ENCODE peak calls at places on chromosomes 7 and 10, in seven cellular contexts. One of them, this sample, is unnamed.
A peak's percentile ranks its signal among the peaks of the same experiment; 100 is the strongest.

GRCh38 chr7:138837627-138838026 is 39.6 kb upstream of the ATP6V0A4 start:
- DNase-seq in IMR-90: peak; percentile 1
- DNase-seq in right lobe of liver: peak; percentile 23
- DNase-seq in stomach: no peak
- DNase-seq in esophagus squamous epithelium: no peak
- DNase-seq in testis: no peak
- DNase-seq in A549: no peak
- DNase-seq in this sample: no peak

GRCh38 chr10:10794776-10795175 is 222.9 kb upstream of the CELF2 start:
- DNase-seq in stomach: no peak
- DNase-seq in A549: no peak
- DNase-seq in IMR-90: peak; percentile 83
- DNase-seq in right lobe of liver: no peak
- DNase-seq in testis: no peak
- DNase-seq in esophagus squamous epithelium: no peak
- DNase-seq in this sample: no peak

GRCh38 chr7:150941351-150941982 is 36.7 kb downstream of the KCNH2 start:
- DNase-seq in right lobe of liver: no peak
- DNase-seq in A549: no peak
- DNase-seq in esophagus squamous epithelium: no peak
- DNase-seq in testis: no peak
- DNase-seq in stomach: no peak
- DNase-seq in IMR-90: no peak
- DNase-seq in this sample: no peak

GRCh38 chr10:76311752-76312699 is 880.6 kb downstream of the LRMDA start:
- DNase-seq in stomach: peak; percentile 43
- DNase-seq in IMR-90: no peak
- DNase-seq in right lobe of liver: peak; percentile 35
- DNase-seq in esophagus squamous epithelium: no peak
- DNase-seq in testis: peak; percentile 48
- DNase-seq in A549: peak; percentile 58
- DNase-seq in this sample: no peak

GRCh38 chr7:108997479-108997878 is 427.8 kb downstream of the DNAJB9 start:
- DNase-seq in IMR-90: no peak
- DNase-seq in stomach: no peak
- DNase-seq in right lobe of liver: no peak
- DNase-seq in testis: no peak
- DNase-seq in esophagus squamous epithelium: no peak
- DNase-seq in A549: no peak
- DNase-seq in this sample: no peak

GRCh38 chr10:88769384-88769783 is 9.6 kb downstream of the LIPN start:
- DNase-seq in IMR-90: no peak
- DNase-seq in testis: no peak
- DNase-seq in A549: no peak
- DNase-seq in esophagus squamous epithelium: no peak
- DNase-seq in right lobe of liver: no peak
- DNase-seq in stomach: no peak
- DNase-seq in this sample: no peak

GRCh38 chr10:5890519-5890878 is 456 bp downstream of the FBH1 start:
- DNase-seq in stomach: no peak
- DNase-seq in A549: peak; percentile 40
- DNase-seq in esophagus squamous epithelium: no peak
- DNase-seq in right lobe of liver: no peak
- DNase-seq in IMR-90: no peak
- DNase-seq in testis: no peak
- DNase-seq in this sample: peak; percentile 28

GRCh38 chr7:101373812-101374612 is 11.3 kb downstream of the COL26A1 start:
- DNase-seq in esophagus squamous epithelium: no peak
- DNase-seq in stomach: no peak
- DNase-seq in IMR-90: no peak
- DNase-seq in testis: no peak
- DNase-seq in A549: no peak
- DNase-seq in right lobe of liver: no peak
- DNase-seq in this sample: no peak

GRCh38 chr10:102669206-102670064 is 25.2 kb downstream of the TRIM8 start:
- DNase-seq in stomach: peak; percentile 82
- DNase-seq in right lobe of liver: no peak
- DNase-seq in esophagus squamous epithelium: no peak
- DNase-seq in testis: no peak
- DNase-seq in A549: peak; percentile 44
- DNase-seq in IMR-90: peak; percentile 43
- DNase-seq in this sample: peak; percentile 52

GRCh38 chr7:5699467-5699866 is 82.0 kb downstream of the RNF216 start:
- DNase-seq in esophagus squamous epithelium: no peak
- DNase-seq in A549: no peak
- DNase-seq in stomach: no peak
- DNase-seq in right lobe of liver: no peak
- DNase-seq in testis: peak; percentile 62
- DNase-seq in IMR-90: peak; percentile 42
- DNase-seq in this sample: no peak

GRCh38 chr10:124366825-124367224 is 51.9 kb downstream of the OAT start:
- DNase-seq in testis: no peak
- DNase-seq in stomach: no peak
- DNase-seq in right lobe of liver: no peak
- DNase-seq in A549: no peak
- DNase-seq in esophagus squamous epithelium: no peak
- DNase-seq in IMR-90: no peak
- DNase-seq in this sample: no peak

GRCh38 chr7:134462337-134462925 is 3.5 kb upstream of the AKR1B1 start:
- DNase-seq in IMR-90: peak; percentile 87
- DNase-seq in A549: peak; percentile 70
- DNase-seq in stomach: no peak
- DNase-seq in esophagus squamous epithelium: no peak
- DNase-seq in right lobe of liver: no peak
- DNase-seq in testis: no peak
- DNase-seq in this sample: no peak

GRCh38 chr7:136687693-136688322 is 180.6 kb upstream of the CHRM2 start:
- DNase-seq in IMR-90: peak; percentile 39
- DNase-seq in testis: peak; percentile 56
- DNase-seq in A549: peak; percentile 3
- DNase-seq in right lobe of liver: no peak
- DNase-seq in stomach: no peak
- DNase-seq in esophagus squamous epithelium: no peak
- DNase-seq in this sample: no peak

GRCh38 chr10:34593955-34594354 is 221.1 kb downstream of the PARD3 start:
- DNase-seq in right lobe of liver: no peak
- DNase-seq in A549: no peak
- DNase-seq in stomach: no peak
- DNase-seq in esophagus squamous epithelium: no peak
- DNase-seq in testis: no peak
- DNase-seq in IMR-90: no peak
- DNase-seq in this sample: no peak

GRCh38 chr7:103613655-103614642 is 167.9 kb upstream of the SLC26A5 start:
- DNase-seq in esophagus squamous epithelium: no peak
- DNase-seq in testis: no peak
- DNase-seq in A549: no peak
- DNase-seq in stomach: no peak
- DNase-seq in IMR-90: no peak
- DNase-seq in right lobe of liver: no peak
- DNase-seq in this sample: no peak

GRCh38 chr10:12784646-12785045 is 216.9 kb downstream of the CCDC3 start:
- DNase-seq in stomach: no peak
- DNase-seq in A549: no peak
- DNase-seq in testis: no peak
- DNase-seq in esophagus squamous epithelium: no peak
- DNase-seq in IMR-90: no peak
- DNase-seq in right lobe of liver: no peak
- DNase-seq in this sample: no peak

GRCh38 chr10:108735380-108735779 is 1187.9 kb downstream of the XPNPEP1 start:
- DNase-seq in esophagus squamous epithelium: no peak
- DNase-seq in right lobe of liver: no peak
- DNase-seq in IMR-90: peak; percentile 32
- DNase-seq in A549: no peak
- DNase-seq in testis: no peak
- DNase-seq in stomach: no peak
- DNase-seq in this sample: no peak

GRCh38 chr10:131843089-131843595 is 57.7 kb upstream of the PPP2R2D start:
- DNase-seq in IMR-90: no peak
- DNase-seq in esophagus squamous epithelium: no peak
- DNase-seq in right lobe of liver: no peak
- DNase-seq in stomach: no peak
- DNase-seq in A549: no peak
- DNase-seq in testis: no peak
- DNase-seq in this sample: no peak

GRCh38 chr10:130354555-130354954 is 218.4 kb downstream of the GLRX3 start:
- DNase-seq in testis: no peak
- DNase-seq in stomach: no peak
- DNase-seq in A549: no peak
- DNase-seq in right lobe of liver: peak; percentile 5
- DNase-seq in esophagus squamous epithelium: no peak
- DNase-seq in IMR-90: no peak
- DNase-seq in this sample: no peak

GRCh38 chr10:76492026-76492425 is 1060.6 kb downstream of the LRMDA start:
- DNase-seq in IMR-90: peak; percentile 75
- DNase-seq in stomach: no peak
- DNase-seq in right lobe of liver: no peak
- DNase-seq in esophagus squamous epithelium: no peak
- DNase-seq in A549: no peak
- DNase-seq in testis: no peak
- DNase-seq in this sample: no peak

DNA sequence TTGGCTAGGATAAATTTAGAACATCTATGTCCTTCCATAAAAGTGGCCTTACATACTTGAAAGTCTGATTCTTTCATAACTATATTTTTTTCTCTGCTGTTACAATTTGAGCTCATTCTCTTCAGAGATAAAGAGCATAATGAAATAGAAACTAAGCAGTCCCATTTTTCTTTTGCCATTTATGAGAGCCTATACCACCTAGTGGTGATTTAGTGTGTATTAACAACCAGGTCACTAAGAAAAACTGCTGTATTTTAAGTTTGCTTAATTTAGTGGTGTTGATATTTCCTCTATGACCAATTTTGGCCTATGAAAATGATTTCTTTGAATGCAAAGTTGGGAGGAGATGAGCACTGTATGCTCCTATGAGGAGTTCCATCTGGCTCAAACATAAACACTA is 88.7 kb upstream of the ZWINT start:
- DNase-seq in esophagus squamous epithelium: no peak
- DNase-seq in right lobe of liver: no peak
- DNase-seq in stomach: no peak
- DNase-seq in A549: no peak
- DNase-seq in testis: no peak
- DNase-seq in IMR-90: no peak
- DNase-seq in this sample: no peak
- TF ChIP-seq CTCF in esophagus squamous epithelium: peak; percentile 23
- TF ChIP-seq CTCF in right lobe of liver: no peak
- TF ChIP-seq CTCF in stomach: no peak
- TF ChIP-seq CTCF in A549: no peak
- TF ChIP-seq CTCF in testis: no peak
- TF ChIP-seq CTCF in IMR-90: peak; percentile 20
- TF ChIP-seq CTCF in this sample: no peak

GRCh38 chr10:37819797-37820196 is 37.6 kb downstream of the ZNF248 start:
- DNase-seq in stomach: no peak
- DNase-seq in A549: no peak
- DNase-seq in esophagus squamous epithelium: no peak
- DNase-seq in IMR-90: no peak
- DNase-seq in testis: no peak
- DNase-seq in right lobe of liver: no peak
- DNase-seq in this sample: no peak
- H3K9me3 ChIP-seq in stomach: peaks cover 5% of the 10 kb centered on the region
- H3K9me3 ChIP-seq in A549: peaks cover 75% of the 10 kb centered on the region
- H3K9me3 ChIP-seq in esophagus squamous epithelium: peaks cover 88% of the 10 kb centered on the region
- H3K9me3 ChIP-seq in IMR-90: peaks cover 23% of the 10 kb centered on the region
- H3K9me3 ChIP-seq in testis: no peaks in the 10 kb centered on the region
- H3K9me3 ChIP-seq in right lobe of liver: no peaks in the 10 kb centered on the region
- H3K9me3 ChIP-seq in this sample: peaks cover 41% of the 10 kb centered on the region

GRCh38 chr10:95657250-95657649 is 739 bp upstream of the ALDH18A1 start:
- DNase-seq in testis: no peak
- DNase-seq in IMR-90: no peak
- DNase-seq in stomach: no peak
- DNase-seq in esophagus squamous epithelium: no peak
- DNase-seq in right lobe of liver: no peak
- DNase-seq in A549: no peak
- DNase-seq in this sample: no peak

GRCh38 chr10:95655571-95656290 is 780 bp downstream of the ALDH18A1 start:
- DNase-seq in A549: peak; percentile 8
- DNase-seq in testis: no peak
- DNase-seq in stomach: no peak
- DNase-seq in right lobe of liver: no peak
- DNase-seq in IMR-90: peak; percentile 50
- DNase-seq in esophagus squamous epithelium: no peak
- DNase-seq in this sample: peak; percentile 19

GRCh38 chr10:95653895-95654294 is 2.6 kb downstream of the ALDH18A1 start:
- DNase-seq in A549: no peak
- DNase-seq in right lobe of liver: no peak
- DNase-seq in IMR-90: no peak
- DNase-seq in stomach: no peak
- DNase-seq in testis: no peak
- DNase-seq in esophagus squamous epithelium: no peak
- DNase-seq in this sample: no peak

GRCh38 chr10:95660283-95660682 is 3.8 kb upstream of the ALDH18A1 start:
- DNase-seq in right lobe of liver: no peak
- DNase-seq in IMR-90: peak; percentile 64
- DNase-seq in esophagus squamous epithelium: no peak
- DNase-seq in testis: no peak
- DNase-seq in stomach: no peak
- DNase-seq in A549: no peak
- DNase-seq in this sample: no peak

DNA sequence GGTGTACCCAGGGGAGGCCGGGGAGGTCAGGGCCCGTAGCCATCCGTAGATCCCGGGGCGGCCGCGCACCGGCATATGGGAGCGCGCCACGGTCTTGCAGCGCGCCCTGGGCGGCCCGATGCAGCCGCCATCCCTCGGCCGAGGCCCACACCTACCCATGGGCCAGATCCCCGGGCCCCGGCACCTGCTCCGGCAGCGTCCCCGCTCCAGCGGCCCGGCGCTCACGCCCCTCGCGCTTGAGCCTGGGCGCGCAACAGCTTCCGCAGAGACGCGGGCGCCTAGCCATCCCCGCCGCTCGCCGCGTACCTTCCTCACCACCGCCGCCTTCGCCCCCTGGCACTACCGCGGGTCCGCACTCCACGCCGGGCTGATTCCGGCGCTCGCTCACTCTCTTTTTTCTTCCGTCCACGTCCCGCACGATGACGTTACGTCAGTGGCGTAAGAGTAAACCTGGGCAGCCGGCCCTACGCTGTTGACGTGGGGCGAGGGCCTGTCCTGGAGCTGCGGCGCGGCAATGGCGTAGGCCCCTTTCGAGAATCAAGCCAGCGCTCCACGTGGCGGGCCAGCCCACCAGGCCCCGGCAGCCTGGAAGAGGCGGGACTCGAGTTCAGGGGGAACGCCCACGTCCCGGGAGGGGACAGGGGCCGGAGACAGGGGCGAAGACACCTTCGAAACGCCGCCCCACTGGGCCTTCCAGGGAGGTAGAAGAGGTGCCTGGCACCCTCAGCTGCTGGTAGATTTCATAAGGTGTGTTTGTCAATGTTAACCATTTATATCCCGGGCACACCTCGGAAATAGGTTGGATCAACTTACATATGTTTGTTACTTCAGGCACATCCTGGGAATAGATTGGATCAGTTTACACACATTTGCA is at the start of gene ALDH18A1:
- DNase-seq in right lobe of liver: peak; percentile 92
- DNase-seq in stomach: peak; percentile 95
- DNase-seq in esophagus squamous epithelium: peak; percentile 57
- DNase-seq in testis: peak; percentile 94
- DNase-seq in A549: peak; percentile 87
- DNase-seq in IMR-90: peak; percentile 89
- DNase-seq in this sample: peak; percentile 95
- TF ChIP-seq POLR2A in right lobe of liver: peak; percentile 52
- TF ChIP-seq POLR2A in stomach: no peak
- TF ChIP-seq POLR2A in esophagus squamous epithelium: no peak
- TF ChIP-seq POLR2A in testis: no peak
- TF ChIP-seq POLR2A in A549: peak; percentile 78
- TF ChIP-seq POLR2A in IMR-90: peak; percentile 58
- TF ChIP-seq POLR2A in this sample: peak; percentile 49

GRCh38 chr10:128078136-128078969 is 47.9 kb downstream of the MKI67 start:
- DNase-seq in right lobe of liver: peak; percentile 47
- DNase-seq in stomach: no peak
- DNase-seq in IMR-90: peak; percentile 37
- DNase-seq in testis: no peak
- DNase-seq in esophagus squamous epithelium: no peak
- DNase-seq in A549: peak; percentile 76
- DNase-seq in this sample: peak; percentile 41
- TF ChIP-seq CTCF in right lobe of liver: peak; percentile 70
- TF ChIP-seq CTCF in stomach: no peak
- TF ChIP-seq CTCF in IMR-90: peak; percentile 86
- TF ChIP-seq CTCF in testis: peak; percentile 10
- TF ChIP-seq CTCF in esophagus squamous epithelium: peak; percentile 54
- TF ChIP-seq CTCF in A549: peak; percentile 71
- TF ChIP-seq CTCF in this sample: peak; percentile 65